ENCODE peak calls at places on chromosomes 7 and 10, in ten cellular contexts. One of them, this sample, is unnamed. For H3K9me3, H3K27me3 and H3K4me1, the result is how much of the 10 kb centered on the place peaks cover.

GRCh38 chr10:43284341-43284910 is 17.6 kb upstream of the RASGEF1A start:
- DNase-seq in fibroblast of lung: no peak
- DNase-seq in IMR-90: no peak
- DNase-seq in naive thymus-derived CD4-positive, alpha-beta T cell: no peak
- DNase-seq in heart left ventricle: no peak
- DNase-seq in suprapubic skin: peak
- DNase-seq in left ventricle myocardium inferior: no peak
- DNase-seq in sigmoid colon: no peak
- DNase-seq in tibial artery: no peak
- DNase-seq in cardiac muscle cell: no peak
- DNase-seq in this sample: no peak

GRCh38 chr10:21990449-21990848 is 13.1 kb downstream of the DNAJC1 start:
- DNase-seq in fibroblast of lung: no peak
- DNase-seq in IMR-90: no peak
- DNase-seq in naive thymus-derived CD4-positive, alpha-beta T cell: no peak
- DNase-seq in heart left ventricle: no peak
- DNase-seq in suprapubic skin: no peak
- DNase-seq in left ventricle myocardium inferior: no peak
- DNase-seq in sigmoid colon: no peak
- DNase-seq in tibial artery: no peak
- DNase-seq in cardiac muscle cell: no peak
- DNase-seq in this sample: no peak

GRCh38 chr7:74625446-74625845 is 32.1 kb upstream of the GTF2I start:
- DNase-seq in fibroblast of lung: peak
- DNase-seq in IMR-90: peak
- DNase-seq in naive thymus-derived CD4-positive, alpha-beta T cell: peak
- DNase-seq in heart left ventricle: no peak
- DNase-seq in suprapubic skin: no peak
- DNase-seq in left ventricle myocardium inferior: no peak
- DNase-seq in sigmoid colon: no peak
- DNase-seq in tibial artery: no peak
- DNase-seq in cardiac muscle cell: peak
- DNase-seq in this sample: no peak

GRCh38 chr7:43658718-43659548 is 70.4 kb downstream of the COA1 start:
- DNase-seq in fibroblast of lung: peak
- DNase-seq in IMR-90: peak
- DNase-seq in naive thymus-derived CD4-positive, alpha-beta T cell: no peak
- DNase-seq in heart left ventricle: no peak
- DNase-seq in suprapubic skin: no peak
- DNase-seq in left ventricle myocardium inferior: no peak
- DNase-seq in sigmoid colon: no peak
- DNase-seq in tibial artery: no peak
- DNase-seq in cardiac muscle cell: peak
- DNase-seq in this sample: no peak

GRCh38 chr7:108073305-108074070 is 56.7 kb downstream of the LAMB4 start:
- DNase-seq in fibroblast of lung: no peak
- DNase-seq in IMR-90: no peak
- DNase-seq in naive thymus-derived CD4-positive, alpha-beta T cell: no peak
- DNase-seq in heart left ventricle: no peak
- DNase-seq in suprapubic skin: no peak
- DNase-seq in left ventricle myocardium inferior: no peak
- DNase-seq in sigmoid colon: no peak
- DNase-seq in tibial artery: no peak
- DNase-seq in cardiac muscle cell: no peak
- DNase-seq in this sample: no peak

GRCh38 chr10:44809652-44810051 is 101.5 kb upstream of the TMEM72 start:
- DNase-seq in fibroblast of lung: no peak
- DNase-seq in IMR-90: no peak
- DNase-seq in naive thymus-derived CD4-positive, alpha-beta T cell: no peak
- DNase-seq in heart left ventricle: no peak
- DNase-seq in suprapubic skin: no peak
- DNase-seq in left ventricle myocardium inferior: no peak
- DNase-seq in sigmoid colon: no peak
- DNase-seq in tibial artery: no peak
- DNase-seq in cardiac muscle cell: peak
- DNase-seq in this sample: no peak

GRCh38 chr10:78359641-78360091 is 326.0 kb downstream of the RPS24 start:
- DNase-seq in fibroblast of lung: no peak
- DNase-seq in IMR-90: no peak
- DNase-seq in naive thymus-derived CD4-positive, alpha-beta T cell: no peak
- DNase-seq in heart left ventricle: no peak
- DNase-seq in suprapubic skin: no peak
- DNase-seq in left ventricle myocardium inferior: no peak
- DNase-seq in sigmoid colon: no peak
- DNase-seq in tibial artery: no peak
- DNase-seq in cardiac muscle cell: no peak
- DNase-seq in this sample: no peak

GRCh38 chr7:82859106-82859850 is 303.4 kb downstream of the PCLO start:
- DNase-seq in fibroblast of lung: no peak
- DNase-seq in IMR-90: peak
- DNase-seq in naive thymus-derived CD4-positive, alpha-beta T cell: no peak
- DNase-seq in heart left ventricle: no peak
- DNase-seq in suprapubic skin: no peak
- DNase-seq in left ventricle myocardium inferior: no peak
- DNase-seq in sigmoid colon: no peak
- DNase-seq in tibial artery: no peak
- DNase-seq in cardiac muscle cell: no peak
- DNase-seq in this sample: no peak

GRCh38 chr7:24024689-24025088 is 259.3 kb upstream of the NPY start:
- DNase-seq in fibroblast of lung: peak
- DNase-seq in IMR-90: no peak
- DNase-seq in naive thymus-derived CD4-positive, alpha-beta T cell: no peak
- DNase-seq in heart left ventricle: no peak
- DNase-seq in suprapubic skin: no peak
- DNase-seq in left ventricle myocardium inferior: no peak
- DNase-seq in sigmoid colon: no peak
- DNase-seq in tibial artery: no peak
- DNase-seq in cardiac muscle cell: no peak
- DNase-seq in this sample: no peak

GRCh38 chr10:116238036-116238435 is 35.0 kb downstream of the GFRA1 start:
- DNase-seq in fibroblast of lung: no peak
- DNase-seq in IMR-90: no peak
- DNase-seq in naive thymus-derived CD4-positive, alpha-beta T cell: no peak
- DNase-seq in heart left ventricle: no peak
- DNase-seq in suprapubic skin: no peak
- DNase-seq in left ventricle myocardium inferior: no peak
- DNase-seq in sigmoid colon: no peak
- DNase-seq in tibial artery: no peak
- DNase-seq in cardiac muscle cell: no peak
- DNase-seq in this sample: no peak

GRCh38 chr10:73876971-73877370 is 2.6 kb upstream of the CAMK2G start:
- DNase-seq in fibroblast of lung: no peak
- DNase-seq in IMR-90: peak
- DNase-seq in naive thymus-derived CD4-positive, alpha-beta T cell: no peak
- DNase-seq in heart left ventricle: no peak
- DNase-seq in suprapubic skin: no peak
- DNase-seq in left ventricle myocardium inferior: no peak
- DNase-seq in sigmoid colon: no peak
- DNase-seq in tibial artery: no peak
- DNase-seq in cardiac muscle cell: peak
- DNase-seq in this sample: no peak

GRCh38 chr7:73738612-73739386 is at the start of gene ABHD11:
- DNase-seq in fibroblast of lung: peak
- DNase-seq in IMR-90: peak
- DNase-seq in naive thymus-derived CD4-positive, alpha-beta T cell: peak
- DNase-seq in heart left ventricle: peak
- DNase-seq in suprapubic skin: peak
- DNase-seq in left ventricle myocardium inferior: peak
- DNase-seq in sigmoid colon: peak
- DNase-seq in tibial artery: peak
- DNase-seq in cardiac muscle cell: peak
- DNase-seq in this sample: peak

GRCh38 chr7:100220833-100221718 is 1.3 kb downstream of the PVRIG start:
- DNase-seq in fibroblast of lung: no peak
- DNase-seq in IMR-90: no peak
- DNase-seq in naive thymus-derived CD4-positive, alpha-beta T cell: peak
- DNase-seq in heart left ventricle: no peak
- DNase-seq in suprapubic skin: no peak
- DNase-seq in left ventricle myocardium inferior: no peak
- DNase-seq in sigmoid colon: no peak
- DNase-seq in tibial artery: no peak
- DNase-seq in cardiac muscle cell: no peak
- DNase-seq in this sample: no peak

GRCh38 chr7:157991761-157992160 is 595.9 kb downstream of the PTPRN2 start:
- DNase-seq in fibroblast of lung: no peak
- DNase-seq in IMR-90: no peak
- DNase-seq in naive thymus-derived CD4-positive, alpha-beta T cell: no peak
- DNase-seq in heart left ventricle: no peak
- DNase-seq in suprapubic skin: no peak
- DNase-seq in left ventricle myocardium inferior: no peak
- DNase-seq in sigmoid colon: no peak
- DNase-seq in tibial artery: no peak
- DNase-seq in cardiac muscle cell: no peak
- DNase-seq in this sample: no peak

GRCh38 chr7:157992511-157993160 is 595.0 kb downstream of the PTPRN2 start:
- DNase-seq in fibroblast of lung: no peak
- DNase-seq in IMR-90: no peak
- DNase-seq in naive thymus-derived CD4-positive, alpha-beta T cell: no peak
- DNase-seq in heart left ventricle: no peak
- DNase-seq in suprapubic skin: no peak
- DNase-seq in left ventricle myocardium inferior: no peak
- DNase-seq in sigmoid colon: no peak
- DNase-seq in tibial artery: no peak
- DNase-seq in cardiac muscle cell: no peak
- DNase-seq in this sample: no peak

GRCh38 chr7:157990878-157991250 is 596.8 kb downstream of the PTPRN2 start:
- DNase-seq in fibroblast of lung: no peak
- DNase-seq in IMR-90: no peak
- DNase-seq in naive thymus-derived CD4-positive, alpha-beta T cell: no peak
- DNase-seq in heart left ventricle: no peak
- DNase-seq in suprapubic skin: no peak
- DNase-seq in left ventricle myocardium inferior: no peak
- DNase-seq in sigmoid colon: no peak
- DNase-seq in tibial artery: no peak
- DNase-seq in cardiac muscle cell: no peak
- DNase-seq in this sample: no peak

GRCh38 chr7:157990226-157990877 is 597.3 kb downstream of the PTPRN2 start:
- DNase-seq in fibroblast of lung: no peak
- DNase-seq in IMR-90: no peak
- DNase-seq in naive thymus-derived CD4-positive, alpha-beta T cell: no peak
- DNase-seq in heart left ventricle: no peak
- DNase-seq in suprapubic skin: no peak
- DNase-seq in left ventricle myocardium inferior: no peak
- DNase-seq in sigmoid colon: no peak
- DNase-seq in tibial artery: no peak
- DNase-seq in cardiac muscle cell: no peak
- DNase-seq in this sample: no peak

GRCh38 chr7:157991351-157991750 is 596.3 kb downstream of the PTPRN2 start:
- DNase-seq in fibroblast of lung: no peak
- DNase-seq in IMR-90: no peak
- DNase-seq in naive thymus-derived CD4-positive, alpha-beta T cell: no peak
- DNase-seq in heart left ventricle: no peak
- DNase-seq in suprapubic skin: no peak
- DNase-seq in left ventricle myocardium inferior: no peak
- DNase-seq in sigmoid colon: no peak
- DNase-seq in tibial artery: no peak
- DNase-seq in cardiac muscle cell: no peak
- DNase-seq in this sample: no peak
- H3K9me3 ChIP-seq in fibroblast of lung: under half
- H3K9me3 ChIP-seq in IMR-90: half or more
- H3K9me3 ChIP-seq in naive thymus-derived CD4-positive, alpha-beta T cell: under half
- H3K9me3 ChIP-seq in heart left ventricle: under half
- H3K9me3 ChIP-seq in suprapubic skin: under half
- H3K9me3 ChIP-seq in left ventricle myocardium inferior: under half
- H3K9me3 ChIP-seq in sigmoid colon: under half
- H3K9me3 ChIP-seq in tibial artery: under half
- H3K9me3 ChIP-seq in cardiac muscle cell: under half
- H3K9me3 ChIP-seq in this sample: under half

DNA sequence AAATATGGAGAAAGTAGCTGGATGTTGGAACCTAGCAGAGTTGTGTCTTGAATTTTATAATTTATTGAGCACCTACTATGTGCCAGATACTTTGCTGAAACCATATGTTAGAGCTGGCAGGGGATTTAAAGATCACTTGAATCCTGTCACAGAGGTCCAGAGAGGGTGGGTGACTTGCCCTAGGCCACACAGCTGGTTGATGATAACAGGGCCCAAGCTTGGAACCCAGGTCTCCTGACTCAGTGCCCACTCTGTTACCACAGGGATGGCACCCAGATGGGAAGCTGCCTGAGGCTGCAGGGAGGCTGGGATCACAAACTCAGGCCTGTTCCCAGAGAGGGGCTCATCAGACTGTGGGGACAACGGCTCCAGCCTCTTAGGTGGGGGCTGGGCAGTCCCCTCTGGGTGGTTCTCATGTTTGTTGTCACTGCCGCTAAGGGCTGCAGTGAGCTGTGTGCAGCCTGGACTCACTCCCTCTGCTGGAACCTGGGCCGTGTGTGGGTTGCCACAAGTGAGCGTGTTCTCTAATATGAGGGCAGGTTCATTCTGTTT is 18.6 kb downstream of the GOLGA7B start:
- DNase-seq in fibroblast of lung: no peak
- DNase-seq in IMR-90: no peak
- DNase-seq in naive thymus-derived CD4-positive, alpha-beta T cell: no peak
- DNase-seq in heart left ventricle: no peak
- DNase-seq in suprapubic skin: no peak
- DNase-seq in left ventricle myocardium inferior: no peak
- DNase-seq in sigmoid colon: no peak
- DNase-seq in tibial artery: no peak
- DNase-seq in cardiac muscle cell: no peak
- DNase-seq in this sample: no peak
- H3K27me3 ChIP-seq in fibroblast of lung: under half
- H3K27me3 ChIP-seq in IMR-90: under half
- H3K27me3 ChIP-seq in naive thymus-derived CD4-positive, alpha-beta T cell: under half
- H3K27me3 ChIP-seq in heart left ventricle: under half
- H3K27me3 ChIP-seq in suprapubic skin: under half
- H3K27me3 ChIP-seq in left ventricle myocardium inferior: half or more
- H3K27me3 ChIP-seq in sigmoid colon: under half
- H3K27me3 ChIP-seq in tibial artery: under half
- H3K27me3 ChIP-seq in cardiac muscle cell: under half
- H3K27me3 ChIP-seq in this sample: under half

DNA sequence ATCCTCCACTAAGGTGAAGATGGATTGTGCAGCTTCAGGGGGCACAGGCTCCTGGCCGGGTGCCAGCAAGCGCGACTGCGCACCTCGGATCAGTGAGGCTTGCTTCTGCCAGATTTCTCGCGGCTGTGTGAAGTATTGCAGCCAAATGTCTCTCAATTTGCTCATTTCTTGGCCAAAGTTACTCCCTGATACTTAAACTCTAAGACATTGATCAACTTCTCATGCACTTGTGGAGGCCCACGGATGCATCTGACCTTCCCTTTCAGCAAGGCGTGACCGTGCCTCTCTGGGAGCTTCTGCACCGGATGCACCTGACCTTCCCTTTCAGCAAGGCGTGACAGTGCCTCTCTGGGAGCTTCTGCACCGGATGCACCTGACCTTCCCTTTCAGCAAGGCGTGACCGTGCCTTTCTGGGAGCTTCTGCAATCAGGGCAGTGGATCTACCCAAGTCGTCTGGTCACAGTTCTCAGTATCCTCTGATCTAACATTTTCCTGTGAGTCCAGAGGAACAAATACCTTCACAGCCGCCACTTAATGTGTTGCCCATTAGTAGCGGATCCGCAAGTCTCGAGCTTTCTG is 248.3 kb downstream of the ADARB2 start:
- DNase-seq in fibroblast of lung: no peak
- DNase-seq in IMR-90: no peak
- DNase-seq in naive thymus-derived CD4-positive, alpha-beta T cell: no peak
- DNase-seq in heart left ventricle: no peak
- DNase-seq in suprapubic skin: no peak
- DNase-seq in left ventricle myocardium inferior: no peak
- DNase-seq in sigmoid colon: no peak
- DNase-seq in tibial artery: no peak
- DNase-seq in cardiac muscle cell: no peak
- DNase-seq in this sample: no peak
- H3K4me1 ChIP-seq in fibroblast of lung: under half
- H3K4me1 ChIP-seq in IMR-90: under half
- H3K4me1 ChIP-seq in naive thymus-derived CD4-positive, alpha-beta T cell: under half
- H3K4me1 ChIP-seq in heart left ventricle: under half
- H3K4me1 ChIP-seq in suprapubic skin: under half
- H3K4me1 ChIP-seq in left ventricle myocardium inferior: under half
- H3K4me1 ChIP-seq in sigmoid colon: under half
- H3K4me1 ChIP-seq in tibial artery: under half
- H3K4me1 ChIP-seq in cardiac muscle cell: under half
- H3K4me1 ChIP-seq in this sample: under half

GRCh38 chr7:4361774-4362173 is 320.3 kb upstream of the FOXK1 start:
- DNase-seq in fibroblast of lung: no peak
- DNase-seq in IMR-90: no peak
- DNase-seq in naive thymus-derived CD4-positive, alpha-beta T cell: no peak
- DNase-seq in heart left ventricle: no peak
- DNase-seq in suprapubic skin: no peak
- DNase-seq in left ventricle myocardium inferior: no peak
- DNase-seq in sigmoid colon: no peak
- DNase-seq in tibial artery: no peak
- DNase-seq in cardiac muscle cell: no peak
- DNase-seq in this sample: no peak
- H3K9me3 ChIP-seq in fibroblast of lung: under half
- H3K9me3 ChIP-seq in IMR-90: under half
- H3K9me3 ChIP-seq in naive thymus-derived CD4-positive, alpha-beta T cell: under half
- H3K9me3 ChIP-seq in heart left ventricle: under half
- H3K9me3 ChIP-seq in suprapubic skin: under half
- H3K9me3 ChIP-seq in left ventricle myocardium inferior: under half
- H3K9me3 ChIP-seq in sigmoid colon: under half
- H3K9me3 ChIP-seq in tibial artery: under half
- H3K9me3 ChIP-seq in cardiac muscle cell: under half
- H3K9me3 ChIP-seq in this sample: under half